ENCODE peak calls at places on chromosomes 7 and 10, in nine cellular contexts. G, V, U, O, H, A, J, M and I are unnamed samples. For H3K4me1, the result is how much of the 10 kb centered on the place peaks cover.

GRCh38 chr7:29754874-29755490 is 51.3 kb upstream of the WIPF3 start:
- DNase-seq in A (no peak), J (no peak), M (no peak), O (no peak), U (no peak), G (no peak), H (no peak), V (no peak), I (no peak)

GRCh38 chr10:103759100-103759781 is 96.1 kb downstream of the SH3PXD2A start:
- DNase-seq in G (no peak), U (peak), A (no peak), H (no peak), J (peak), M (peak), O (no peak), V (no peak), I (peak)

GRCh38 chr7:93601363-93601762 is 26.8 kb upstream of the CALCR start:
- DNase-seq in J (no peak), V (no peak), U (peak), A (peak), O (no peak), H (no peak), M (no peak), G (no peak), I (no peak)

GRCh38 chr7:72754312-72754711 is 73.7 kb downstream of the TYW1B start:
- DNase-seq in M (peak), U (no peak), O (no peak), G (no peak), H (no peak), V (no peak), A (peak), J (no peak), I (no peak)

GRCh38 chr10:133274751-133275682 is 1.7 kb downstream of the ADAM8 start:
- DNase-seq in G (no peak), U (no peak), A (no peak), O (peak), M (no peak), H (peak), J (no peak), V (no peak), I (no peak)

GRCh38 chr10:30818854-30819253 is 189.3 kb upstream of the LYZL2 start:
- DNase-seq in A (no peak), H (peak), V (no peak), J (peak), O (no peak), G (no peak), M (no peak), U (no peak), I (no peak)

GRCh38 chr10:62233494-62234283 is 35.0 kb downstream of the RTKN2 start:
- DNase-seq in O (no peak), M (peak), J (no peak), G (no peak), A (no peak), V (no peak), U (peak), H (no peak), I (peak)

GRCh38 chr7:28440055-28440601 is 27.8 kb downstream of the CREB5 start:
- DNase-seq in M (no peak), H (no peak), J (no peak), V (no peak), G (no peak), U (no peak), A (no peak), O (no peak), I (no peak)

GRCh38 chr10:69180525-69181204 is 631 bp downstream of the SUPV3L1 start:
- DNase-seq in H (no peak), U (peak), M (peak), G (no peak), J (no peak), O (no peak), V (peak), A (peak), I (peak)

GRCh38 chr7:40077849-40078248 is 56.6 kb downstream of the MPLKIP start:
- DNase-seq in G (no peak), V (no peak), H (no peak), A (no peak), O (no peak), U (no peak), J (no peak), M (peak), I (peak)

GRCh38 chr10:19974554-19974953 is 158.3 kb downstream of the PLXDC2 start:
- DNase-seq in O (no peak), J (no peak), U (no peak), H (no peak), V (no peak), G (no peak), M (no peak), A (no peak), I (no peak)

GRCh38 chr10:19977097-19977521 is 160.9 kb downstream of the PLXDC2 start:
- DNase-seq in O (no peak), H (no peak), V (no peak), U (no peak), A (peak), J (no peak), M (peak), G (no peak), I (no peak)

GRCh38 chr10:19983880-19984279 is 167.6 kb downstream of the PLXDC2 start:
- DNase-seq in G (no peak), U (no peak), V (no peak), O (no peak), H (no peak), A (no peak), M (no peak), J (no peak), I (no peak)

GRCh38 chr10:19974138-19974537 is 157.9 kb downstream of the PLXDC2 start:
- DNase-seq in J (no peak), U (no peak), A (no peak), H (no peak), O (no peak), G (no peak), V (no peak), M (no peak), I (no peak)

DNA sequence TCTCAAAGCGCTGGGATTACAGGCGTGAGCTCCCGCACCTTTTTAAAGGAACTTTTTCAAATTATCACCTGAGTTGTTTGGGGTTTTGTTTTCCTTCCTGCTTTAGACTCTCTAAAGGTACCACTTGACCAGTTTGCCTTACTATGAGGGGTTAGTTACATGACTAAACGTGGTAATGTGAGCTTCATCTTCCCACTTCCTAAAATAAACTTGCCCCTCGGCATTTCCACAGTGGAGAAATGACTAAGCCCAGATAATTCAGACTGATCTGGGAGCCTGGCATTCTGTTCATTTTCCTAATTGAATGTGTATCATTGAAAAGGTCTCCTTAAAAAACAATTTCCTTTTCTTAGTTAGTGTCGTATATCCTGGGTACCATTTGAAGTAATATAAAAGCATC is 163.4 kb downstream of the PLXDC2 start:
- DNase-seq in M (peak), A (no peak), G (no peak), U (no peak), O (no peak), H (no peak), J (no peak), V (no peak), I (no peak)
- H3K4me1 ChIP-seq in M (under half), A (under half), G (under half), U (under half), O (under half), H (under half), J (under half), V (under half), I (under half)

GRCh38 chr7:47543056-47543455 is 38.9 kb downstream of the TNS3 start:
- DNase-seq in J (no peak), H (peak), U (no peak), O (no peak), G (no peak), M (no peak), V (no peak), A (no peak), I (no peak)

GRCh38 chr7:47543659-47544058 is 38.3 kb downstream of the TNS3 start:
- DNase-seq in G (no peak), A (no peak), M (no peak), H (peak), O (no peak), V (no peak), U (no peak), J (no peak), I (no peak)

GRCh38 chr7:47542051-47542450 is 39.9 kb downstream of the TNS3 start:
- DNase-seq in J (no peak), O (no peak), H (no peak), M (no peak), G (no peak), A (no peak), V (no peak), U (no peak), I (no peak)

GRCh38 chr7:47546171-47546570 is 35.7 kb downstream of the TNS3 start:
- DNase-seq in H (peak), U (no peak), A (no peak), M (no peak), J (no peak), V (no peak), G (no peak), O (no peak), I (no peak)

GRCh38 chr7:47544416-47544815 is 37.5 kb downstream of the TNS3 start:
- DNase-seq in A (no peak), J (no peak), U (no peak), H (peak), V (no peak), G (no peak), O (no peak), M (no peak), I (no peak)
- H3K4me1 ChIP-seq in A (under half), J (under half), U (half or more), H (under half), V (under half), G (under half), O (under half), M (under half), I (under half)

GRCh38 chr10:79074732-79075131 is 6.0 kb downstream of the ZMIZ1 start:
- DNase-seq in A (no peak), H (no peak), J (no peak), U (no peak), G (peak), M (no peak), V (no peak), O (no peak), I (no peak)
- H3K4me1 ChIP-seq in A (under half), H (half or more), J (half or more), U (half or more), G (half or more), M (half or more), V (half or more), O (under half), I (half or more)

DNA sequence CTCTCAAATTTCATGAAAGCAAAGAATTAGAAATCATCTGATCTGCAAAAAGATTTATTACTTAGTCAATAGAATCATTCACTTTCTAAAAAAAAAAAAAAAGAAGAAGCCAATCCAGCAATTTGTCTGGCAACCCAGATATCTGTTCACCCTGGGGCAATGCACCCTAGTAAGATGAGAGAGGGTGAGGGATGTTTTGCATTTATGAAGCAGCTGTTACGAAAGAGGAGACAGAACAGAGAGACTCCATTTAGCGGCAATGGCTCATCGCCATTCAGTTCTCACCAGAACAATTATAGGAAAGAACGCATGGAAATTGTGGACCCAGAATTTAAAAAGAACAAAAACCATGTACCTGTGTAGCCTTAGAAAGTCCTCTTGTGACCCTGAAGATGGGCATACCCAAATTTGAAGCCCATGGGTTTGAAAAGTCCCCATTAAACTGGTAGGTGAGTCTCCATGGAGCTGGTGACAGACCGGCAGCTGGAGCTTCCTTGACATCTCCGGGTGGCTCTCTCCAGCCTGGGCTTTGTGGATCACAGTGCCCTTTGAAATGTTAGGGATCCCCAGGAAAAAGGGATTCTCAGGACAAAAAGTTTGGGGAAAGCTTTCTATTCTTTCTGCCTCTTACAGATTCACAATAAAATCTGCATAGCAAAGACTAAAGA is 45.5 kb upstream of the CCDC3 start:
- DNase-seq in A (no peak), U (no peak), V (no peak), M (no peak), J (no peak), G (no peak), O (no peak), H (no peak), I (no peak)
- H3K4me1 ChIP-seq in A (under half), U (under half), V (under half), M (under half), J (under half), G (under half), O (under half), H (under half), I (under half)

GRCh38 chr10:5014936-5015335 is 11.3 kb upstream of the AKR1C2 start:
- DNase-seq in J (no peak), U (peak), A (peak), G (no peak), O (no peak), M (no peak), V (no peak), H (no peak), I (no peak)
- H3K4me1 ChIP-seq in J (under half), U (half or more), A (under half), G (under half), O (under half), M (under half), V (under half), H (under half), I (under half)

GRCh38 chr10:10618139-10618538 is 399.5 kb upstream of the CELF2 start:
- DNase-seq in M (no peak), G (no peak), H (no peak), O (no peak), J (no peak), A (no peak), V (no peak), U (no peak), I (no peak)
- H3K4me1 ChIP-seq in M (under half), G (under half), H (under half), O (under half), J (under half), A (under half), V (under half), U (under half), I (under half)

GRCh38 chr7:85286449-85286848 is 99.6 kb upstream of the SEMA3D start:
- DNase-seq in A (no peak), G (no peak), U (no peak), O (no peak), M (no peak), V (no peak), J (no peak), H (no peak), I (peak)
- H3K4me1 ChIP-seq in A (under half), G (under half), U (under half), O (under half), M (under half), V (under half), J (under half), H (under half), I (under half)

GRCh38 chr7:44221231-44221791 is 20.5 kb downstream of the YKT6 start:
- DNase-seq in V (no peak), J (peak), H (peak), U (no peak), M (no peak), A (no peak), G (peak), O (no peak), I (no peak)
- H3K4me1 ChIP-seq in V (under half), J (under half), H (under half), U (under half), M (under half), A (under half), G (under half), O (under half), I (under half)

GRCh38 chr10:123147635-123148413 is at the start of gene HMX2:
- DNase-seq in O (no peak), V (no peak), J (no peak), A (peak), M (no peak), U (no peak), H (peak), G (no peak), I (no peak)

GRCh38 chr10:123146013-123146891 is 1.7 kb upstream of the HMX2 start:
- DNase-seq in A (no peak), O (no peak), J (no peak), M (no peak), G (no peak), H (no peak), V (no peak), U (no peak), I (no peak)

GRCh38 chr10:123148414-123149161 is 652 bp downstream of the HMX2 start:
- DNase-seq in G (no peak), H (peak), O (no peak), V (no peak), J (no peak), A (peak), U (no peak), M (no peak), I (no peak)

GRCh38 chr10:123145542-123146012 is 2.4 kb upstream of the HMX2 start:
- DNase-seq in G (no peak), H (no peak), J (no peak), U (no peak), M (no peak), V (no peak), O (no peak), A (no peak), I (no peak)

GRCh38 chr10:123146892-123147634 is 873 bp upstream of the HMX2 start:
- DNase-seq in U (no peak), A (no peak), J (no peak), V (no peak), H (no peak), G (no peak), M (no peak), O (no peak), I (no peak)
- H3K4me1 ChIP-seq in U (under half), A (under half), J (half or more), V (under half), H (half or more), G (under half), M (under half), O (half or more), I (under half)

GRCh38 chr7:50213622-50214017 is 90.9 kb upstream of the IKZF1 start:
- DNase-seq in O (no peak), J (no peak), V (no peak), M (no peak), A (no peak), G (no peak), U (no peak), H (no peak), I (no peak)
- H3K4me1 ChIP-seq in O (half or more), J (under half), V (under half), M (under half), A (under half), G (under half), U (under half), H (half or more), I (under half)